ENCODE peak calls at places on chromosomes 13 and 19, in four cellular contexts. W, A, G and M are unnamed samples.
A peak's percentile ranks its signal among the peaks of the same experiment; 100 is the strongest.

GRCh38 chr13:111345682-111346081 is 25.2 kb downstream of the TEX29 start:
- DNase-seq in A (peak; percentile 23), W (no peak), G (no peak), M (no peak)

GRCh38 chr19:49361438-49362047 is 673 bp downstream of the TEAD2 start:
- DNase-seq in G (no peak), A (peak; percentile 73), W (peak; percentile 88), M (peak; percentile 80)

GRCh38 chr19:55536951-55537740 is at the start of gene SBK2:
- DNase-seq in A (peak; percentile 93), G (peak; percentile 62), W (peak; percentile 75), M (no peak)

GRCh38 chr19:42131149-42132029 is 857 bp downstream of the POU2F2 start:
- DNase-seq in A (no peak), G (no peak), W (no peak), M (no peak)

GRCh38 chr19:5397804-5398692 is 57.2 kb upstream of the ZNRF4 start:
- DNase-seq in G (peak; percentile 13), A (peak; percentile 65), W (peak; percentile 94), M (no peak)

GRCh38 chr19:18603255-18603957 is 3.2 kb downstream of the CRLF1 start:
- DNase-seq in A (peak; percentile 71), W (peak; percentile 70), G (no peak), M (no peak)

GRCh38 chr13:32408999-32409313 is 19.0 kb downstream of the N4BP2L1 start:
- DNase-seq in W (no peak), G (no peak), A (no peak), M (no peak)

GRCh38 chr19:2014731-2015610 is 543 bp downstream of the BTBD2 start:
- DNase-seq in G (no peak), A (no peak), W (peak; percentile 25), M (no peak)

GRCh38 chr19:35206379-35206778 is 22.2 kb downstream of the FAM187B start:
- DNase-seq in W (no peak), A (no peak), G (no peak), M (no peak)

GRCh38 chr13:95115525-95115924 is 185.7 kb downstream of the ABCC4 start:
- DNase-seq in W (no peak), G (no peak), A (no peak), M (no peak)

GRCh38 chr13:74200081-74200480 is 65.9 kb upstream of the KLF12 start:
- DNase-seq in W (peak; percentile 23), G (no peak), A (no peak), M (peak; percentile 86)

GRCh38 chr13:74202129-74202528 is 67.9 kb upstream of the KLF12 start:
- DNase-seq in W (no peak), A (no peak), G (no peak), M (no peak)

GRCh38 chr13:74204606-74205312 is 70.6 kb upstream of the KLF12 start:
- DNase-seq in A (no peak), W (no peak), G (no peak), M (peak; percentile 40)

GRCh38 chr13:74203576-74203975 is 69.4 kb upstream of the KLF12 start:
- DNase-seq in W (no peak), G (no peak), A (no peak), M (peak; percentile 47)

GRCh38 chr13:74201530-74201929 is 67.3 kb upstream of the KLF12 start:
- DNase-seq in G (no peak), W (no peak), A (no peak), M (no peak)
- H4K5ac ChIP-seq in G (no peak overlapping the region), W (no peak overlapping the region), A (no peak overlapping the region), M (peak overlapping the region; percentile 51)

DNA sequence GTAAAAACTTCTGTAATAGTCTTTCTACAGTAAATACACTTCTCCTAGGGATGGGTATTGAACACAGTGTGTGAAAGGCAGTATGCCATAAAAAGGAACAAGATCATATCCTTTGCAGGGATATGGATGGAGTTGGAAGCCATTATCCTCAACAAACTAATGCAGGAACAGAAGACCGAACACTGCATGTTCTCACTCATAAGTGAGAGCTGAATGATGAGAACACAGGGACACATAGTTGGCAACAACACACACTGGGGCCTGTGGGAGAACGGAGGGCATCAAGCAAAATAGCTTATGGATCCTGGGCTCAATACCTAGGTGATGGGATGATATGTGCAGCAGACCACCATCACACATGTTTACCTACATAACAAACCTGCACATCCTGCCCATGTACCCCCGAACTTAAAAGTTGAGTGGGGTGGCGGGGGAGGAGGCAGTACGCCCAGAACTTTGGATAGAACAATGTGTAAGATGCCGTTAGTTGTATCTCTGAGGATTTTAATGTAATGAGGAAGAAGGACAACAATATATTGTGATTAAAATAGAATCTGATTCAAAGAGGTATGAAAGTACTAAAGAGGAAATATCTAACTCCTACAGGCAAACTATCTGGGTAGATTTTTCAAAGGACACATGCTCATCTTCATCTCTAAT is 183.2 kb downstream of the NDFIP2 start:
- DNase-seq in G (no peak), A (no peak), W (no peak), M (no peak)
- H4K5ac ChIP-seq in G (no peak overlapping the region), A (no peak overlapping the region), W (no peak overlapping the region), M (no peak overlapping the region)

GRCh38 chr13:40407567-40407966 is 258.9 kb downstream of the FOXO1 start:
- DNase-seq in G (no peak), W (no peak), A (no peak), M (no peak)

GRCh38 chr13:40408602-40409001 is 257.8 kb downstream of the FOXO1 start:
- DNase-seq in A (no peak), W (no peak), G (no peak), M (peak; percentile 44)

GRCh38 chr13:40406405-40407138 is 259.9 kb downstream of the FOXO1 start:
- DNase-seq in W (no peak), G (no peak), A (no peak), M (peak; percentile 75)

GRCh38 chr13:40409278-40409677 is 257.2 kb downstream of the FOXO1 start:
- DNase-seq in A (no peak), G (no peak), W (no peak), M (no peak)

DNA sequence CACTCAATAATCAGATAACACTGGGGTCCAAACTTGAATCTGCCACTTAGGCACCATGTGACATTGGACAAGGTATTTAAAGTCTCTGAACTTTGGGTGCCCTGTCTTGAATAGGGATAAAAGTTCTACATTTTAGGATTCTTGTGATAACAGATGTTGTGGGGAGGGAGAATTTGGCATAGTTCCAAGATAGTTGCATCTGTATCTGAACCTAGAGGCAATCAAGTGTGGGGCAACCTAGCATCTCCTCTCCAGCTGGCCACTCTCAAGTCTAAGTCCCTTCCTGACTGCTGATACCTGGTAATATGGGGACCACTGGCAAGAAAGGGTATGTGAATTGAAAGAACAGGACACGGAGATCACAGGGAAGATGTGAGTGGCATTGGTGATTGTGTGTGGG is 256.1 kb downstream of the FOXO1 start:
- DNase-seq in G (no peak), A (no peak), W (no peak), M (no peak)
- H4K5ac ChIP-seq in G (no peak overlapping the region), A (no peak overlapping the region), W (no peak overlapping the region), M (no peak overlapping the region)

DNA sequence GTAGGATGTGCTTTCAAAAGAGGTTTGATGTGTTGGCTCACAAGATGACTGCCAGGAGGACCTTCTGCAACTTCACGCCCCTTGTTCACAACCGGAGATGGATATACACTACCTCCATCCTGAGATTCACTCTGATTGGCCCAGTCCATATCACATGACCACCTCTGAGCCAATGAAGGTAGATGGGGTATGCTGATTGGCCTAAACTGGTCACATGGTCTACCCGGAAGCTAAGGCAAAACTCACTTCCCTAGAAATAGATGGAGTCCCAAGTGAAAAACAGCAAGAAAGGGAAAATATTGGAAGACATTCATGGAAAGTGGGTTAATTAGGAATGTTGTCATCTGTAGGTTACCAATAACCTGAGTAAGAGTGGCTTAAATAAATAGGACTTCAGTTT is 119.7 kb upstream of the MRI1 start:
- DNase-seq in G (no peak), A (no peak), W (peak; percentile 22), M (no peak)
- H4K5ac ChIP-seq in G (no peak overlapping the region), A (no peak overlapping the region), W (no peak overlapping the region), M (no peak overlapping the region)

GRCh38 chr13:36259361-36260137 is 38.1 kb downstream of the CCDC169 start:
- DNase-seq in G (no peak), A (no peak), W (no peak), M (no peak)

GRCh38 chr13:36258831-36259230 is 38.8 kb downstream of the CCDC169 start:
- DNase-seq in G (no peak), A (no peak), W (peak; percentile 64), M (no peak)

GRCh38 chr13:36261011-36261410 is 36.6 kb downstream of the CCDC169 start:
- DNase-seq in G (no peak), A (no peak), W (no peak), M (no peak)

GRCh38 chr13:36261976-36262375 is 35.6 kb downstream of the CCDC169 start:
- DNase-seq in G (no peak), A (no peak), W (no peak), M (no peak)
- H4K5ac ChIP-seq in G (no peak overlapping the region), A (no peak overlapping the region), W (no peak overlapping the region), M (no peak overlapping the region)

DNA sequence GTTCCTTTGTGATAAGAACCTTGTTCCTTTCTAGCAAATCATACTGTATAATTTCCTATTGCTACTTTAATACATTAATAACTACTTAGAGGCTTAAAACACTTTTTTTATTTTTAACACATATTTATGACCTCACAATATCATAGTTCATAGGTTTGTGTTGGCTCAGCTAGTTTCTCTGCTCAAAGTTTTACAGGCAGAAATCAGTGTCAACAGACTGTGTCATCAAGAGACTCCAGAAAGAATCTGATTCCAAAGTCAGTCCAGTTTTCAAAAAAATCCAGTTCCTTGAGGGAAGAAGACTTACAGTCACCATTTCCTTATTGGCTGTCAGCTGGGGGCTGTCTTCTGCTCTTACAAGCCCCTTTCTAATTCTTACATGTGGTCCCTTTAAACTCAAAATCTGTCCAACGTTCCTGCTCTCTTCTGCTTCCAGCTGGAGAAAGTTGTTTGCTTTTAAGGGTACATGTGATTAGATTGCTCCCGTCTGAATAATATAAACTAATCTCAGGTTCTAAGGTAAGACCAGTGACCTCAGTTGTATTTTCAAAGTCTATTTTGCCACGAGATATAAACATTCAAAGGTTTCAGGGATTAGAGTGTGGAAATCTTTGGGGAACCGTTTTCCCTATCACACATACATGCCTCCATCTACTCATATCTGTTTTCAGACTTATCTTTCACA is 267.3 kb upstream of the SLITRK5 start:
- DNase-seq in W (no peak), G (no peak), A (no peak), M (no peak)
- H4K5ac ChIP-seq in W (no peak overlapping the region), G (no peak overlapping the region), A (no peak overlapping the region), M (no peak overlapping the region)

GRCh38 chr13:23473236-23473635 is 39.7 kb upstream of the SACS start:
- DNase-seq in G (no peak), W (peak; percentile 55), A (no peak), M (no peak)
- H4K5ac ChIP-seq in G (no peak overlapping the region), W (no peak overlapping the region), A (no peak overlapping the region), M (no peak overlapping the region)

DNA sequence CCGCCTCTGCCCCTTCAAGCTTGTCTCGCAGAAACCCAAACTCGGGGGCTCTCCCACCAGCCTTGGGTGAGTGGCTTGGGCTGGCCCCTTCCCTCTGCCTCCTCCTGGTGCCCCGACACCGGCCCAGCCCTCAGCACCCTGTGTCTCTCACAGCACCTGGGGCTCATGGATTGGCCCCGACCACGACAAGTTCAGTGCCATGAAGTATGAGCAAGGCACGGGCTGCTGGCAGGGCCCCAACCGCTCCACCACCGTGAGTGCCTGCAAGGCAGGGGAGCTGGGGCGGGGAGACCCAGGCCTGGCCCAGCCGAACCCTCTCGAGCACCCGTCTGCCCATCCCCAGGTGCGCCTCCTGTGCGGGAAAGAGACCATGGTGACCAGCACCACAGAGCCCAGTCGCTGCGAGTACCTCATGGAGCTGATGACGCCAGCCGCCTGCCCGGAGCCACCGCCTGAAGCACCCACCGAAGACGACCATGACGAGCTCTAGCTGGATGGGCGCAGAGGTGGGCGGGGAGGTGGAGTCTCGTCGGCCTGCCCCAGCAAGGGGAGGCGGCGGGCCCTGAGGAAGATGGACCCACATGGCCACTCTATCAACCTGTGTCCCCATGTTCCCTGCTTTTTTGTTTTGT is 13.6 kb downstream of the PRKCSH start:
- DNase-seq in W (no peak), A (no peak), G (no peak), M (no peak)
- H4K5ac ChIP-seq in W (no peak overlapping the region), A (no peak overlapping the region), G (no peak overlapping the region), M (no peak overlapping the region)